ENCODE peak calls at places on chromosomes 3 and 15, in four cellular contexts. T is GM12878, L is K562, M is H1. B is an unnamed sample.

GRCh38 chr15:67558502-67558901 is 16.0 kb downstream of the MAP2K5 start:
- DNase-seq in T (no peak), L (no peak), M (peak), B (no peak)

GRCh38 chr3:133745981-133746721 is at the start of gene TF:
- DNase-seq in T (no peak), L (no peak), M (no peak), B (peak)

GRCh38 chr15:56040081-56041035 is 46.9 kb upstream of the NEDD4 start:
- DNase-seq in T (no peak), L (no peak), M (peak), B (peak)

GRCh38 chr3:48412375-48413001 is 17.4 kb downstream of the PLXNB1 start:
- DNase-seq in T (no peak), L (no peak), M (no peak), B (no peak)

GRCh38 chr3:39469945-39470344 is 2.5 kb downstream of the MOBP start:
- DNase-seq in T (no peak), L (no peak), M (no peak), B (no peak)

GRCh38 chr15:29934251-29934650 is 112.0 kb upstream of the TJP1 start:
- DNase-seq in T (no peak), L (no peak), M (no peak), B (no peak)

GRCh38 chr15:40049076-40049475 is 10.1 kb upstream of the SRP14 start:
- DNase-seq in T (no peak), L (no peak), M (no peak), B (no peak)

GRCh38 chr3:39531066-39531465 is 63.6 kb downstream of the MOBP start:
- DNase-seq in T (no peak), L (no peak), M (no peak), B (no peak)

GRCh38 chr3:126538966-126539365 is 15.0 kb downstream of the CHST13 start:
- DNase-seq in T (no peak), L (no peak), M (no peak), B (no peak)

GRCh38 chr15:75347222-75348033 is 589 bp downstream of the NEIL1 start:
- DNase-seq in T (no peak), L (peak), M (no peak), B (no peak)

GRCh38 chr3:183285828-183286457 is 32.9 kb downstream of the B3GNT5 start:
- DNase-seq in T (peak), L (no peak), M (no peak), B (peak)

GRCh38 chr3:83218383-83219200 is 1457.1 kb upstream of the GBE1 start:
- DNase-seq in T (no peak), L (no peak), M (no peak), B (no peak)

GRCh38 chr3:60746043-60746638 is 505.1 kb downstream of the FHIT start:
- DNase-seq in T (no peak), L (no peak), M (no peak), B (no peak)

GRCh38 chr3:66407281-66408218 is 93.3 kb downstream of the LRIG1 start:
- DNase-seq in T (no peak), L (peak), M (peak), B (peak)

GRCh38 chr15:66261056-66261455 is 7.5 kb upstream of the MEGF11 start:
- DNase-seq in T (no peak), L (no peak), M (no peak), B (no peak)

GRCh38 chr3:94225176-94225742 is 162.4 kb downstream of the NSUN3 start:
- DNase-seq in T (no peak), L (no peak), M (no peak), B (no peak)

GRCh38 chr15:74889390-74889881 is 406 bp upstream of the MPI start:
- DNase-seq in T (no peak), L (peak), M (no peak), B (no peak)

GRCh38 chr3:134357914-134358811 is 16.1 kb downstream of the AMOTL2 start:
- DNase-seq in T (no peak), L (peak), M (peak), B (peak)

GRCh38 chr3:157075693-157076420 is 84.1 kb downstream of the CCNL1 start:
- DNase-seq in T (no peak), L (no peak), M (no peak), B (no peak)

GRCh38 chr3:123656241-123656640 is 71.4 kb upstream of the HACD2 start:
- DNase-seq in T (no peak), L (no peak), M (no peak), B (no peak)

GRCh38 chr3:37712387-37712786 is 149.3 kb upstream of the CTDSPL start:
- DNase-seq in T (no peak), L (no peak), M (no peak), B (no peak)

GRCh38 chr3:27659279-27660021 is 62.7 kb downstream of the EOMES start:
- DNase-seq in T (no peak), L (peak), M (no peak), B (peak)

GRCh38 chr3:189272500-189273119 is 100.8 kb downstream of the TPRG1 start:
- DNase-seq in T (no peak), L (no peak), M (no peak), B (no peak)

GRCh38 chr15:42158941-42159340 is 2.5 kb upstream of the PLA2G4F start:
- DNase-seq in T (no peak), L (no peak), M (no peak), B (no peak)

GRCh38 chr15:42156266-42156922 is at the start of gene PLA2G4F:
- DNase-seq in T (no peak), L (no peak), M (no peak), B (no peak)

GRCh38 chr15:42155546-42156265 is 730 bp downstream of the PLA2G4F start:
- DNase-seq in T (no peak), L (peak), M (no peak), B (no peak)

GRCh38 chr15:42157981-42158765 is 1.7 kb upstream of the PLA2G4F start:
- DNase-seq in T (no peak), L (peak), M (no peak), B (no peak)

DNA sequence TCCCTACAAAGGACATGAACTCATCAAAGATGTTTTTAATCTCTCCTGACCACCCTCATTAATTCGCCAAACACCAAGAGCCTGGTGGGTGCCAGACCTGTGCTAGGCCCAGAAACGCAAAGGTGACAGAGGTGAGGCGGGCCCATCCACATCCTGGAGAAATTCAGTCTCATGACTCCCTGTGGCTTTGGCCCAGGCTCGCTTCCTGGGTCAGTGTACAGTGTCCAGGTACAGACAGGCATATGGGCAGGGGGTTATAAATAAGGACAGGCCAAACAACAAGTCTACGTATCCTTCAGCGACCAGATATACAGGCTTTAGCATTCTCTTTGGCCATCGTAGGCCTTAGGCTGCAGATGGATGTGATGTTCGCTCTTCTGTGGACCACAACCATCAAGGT is 945 bp upstream of the PLA2G4F start:
- DNase-seq in T (no peak), L (no peak), M (no peak), B (no peak)
- H3K27ac ChIP-seq in T (no peak), L (no peak), M (no peak), B (no peak)

GRCh38 chr3:71926242-71926560 is 141.3 kb upstream of the PROK2 start:
- DNase-seq in T (no peak), L (peak), M (peak), B (peak)
- TF ChIP-seq HDAC6 in T (no peak), L (no peak), M (no peak), B (no peak)

GRCh38 chr15:90686435-90687218 is 30.5 kb upstream of the BLM start:
- DNase-seq in T (peak), L (no peak), M (no peak), B (no peak)
- H3K27ac ChIP-seq in T (peak), L (peak), M (no peak), B (no peak)

GRCh38 chr3:194254032-194254431 is 97.1 kb downstream of the CPN2 start:
- DNase-seq in T (no peak), L (no peak), M (no peak), B (no peak)

GRCh38 chr3:194253270-194253669 is 97.9 kb downstream of the CPN2 start:
- DNase-seq in T (no peak), L (no peak), M (no peak), B (no peak)

GRCh38 chr3:194256040-194256945 is 94.8 kb downstream of the CPN2 start:
- DNase-seq in T (no peak), L (peak), M (no peak), B (no peak)

GRCh38 chr3:194257030-194257657 is 94.0 kb downstream of the CPN2 start:
- DNase-seq in T (no peak), L (peak), M (no peak), B (no peak)

DNA sequence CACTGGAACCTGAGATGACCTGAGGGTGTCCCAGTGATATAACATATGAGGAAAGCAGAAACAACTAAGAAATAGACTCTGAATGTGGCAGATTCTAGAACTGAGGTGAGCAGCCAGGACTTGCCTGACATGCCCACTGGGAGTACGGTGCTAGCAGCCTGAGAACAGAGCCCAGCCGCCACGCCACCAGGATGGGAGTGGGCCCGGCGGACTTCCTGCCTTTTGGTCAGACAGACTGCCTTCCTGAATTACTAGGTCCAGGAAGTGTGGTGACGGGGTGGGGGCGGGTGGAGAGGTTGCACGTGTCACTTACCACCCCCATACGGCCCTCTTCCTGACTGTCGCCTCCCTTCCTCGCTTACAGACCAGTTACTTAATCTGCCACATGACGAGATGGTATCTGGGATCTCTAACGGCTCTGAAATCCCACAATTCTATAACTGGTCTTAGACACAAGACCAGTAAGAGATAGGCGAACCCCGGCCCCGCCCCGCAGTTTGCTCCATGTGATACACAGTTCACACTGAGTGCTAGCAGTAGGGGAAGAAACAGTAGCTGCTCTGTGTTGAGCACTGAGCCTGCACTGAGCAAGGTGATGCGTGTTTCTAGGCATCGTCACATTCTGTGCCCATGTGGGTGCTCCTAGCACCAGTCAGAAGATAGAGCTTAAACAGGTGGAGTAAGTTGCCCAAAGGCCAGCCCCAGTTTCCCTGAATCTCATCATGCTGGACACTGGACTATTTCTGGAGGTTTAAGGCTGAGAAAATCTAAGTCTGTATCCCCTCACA is 95.7 kb downstream of the CPN2 start:
- DNase-seq in T (peak), L (peak), M (no peak), B (peak)
- TF ChIP-seq HDAC6 in T (no peak), L (no peak), M (no peak), B (no peak)

GRCh38 chr3:185874119-185874518 is 49.3 kb upstream of the IGF2BP2 start:
- DNase-seq in T (no peak), L (no peak), M (no peak), B (no peak)
- H3K27ac ChIP-seq in T (no peak), L (no peak), M (no peak), B (no peak)

DNA sequence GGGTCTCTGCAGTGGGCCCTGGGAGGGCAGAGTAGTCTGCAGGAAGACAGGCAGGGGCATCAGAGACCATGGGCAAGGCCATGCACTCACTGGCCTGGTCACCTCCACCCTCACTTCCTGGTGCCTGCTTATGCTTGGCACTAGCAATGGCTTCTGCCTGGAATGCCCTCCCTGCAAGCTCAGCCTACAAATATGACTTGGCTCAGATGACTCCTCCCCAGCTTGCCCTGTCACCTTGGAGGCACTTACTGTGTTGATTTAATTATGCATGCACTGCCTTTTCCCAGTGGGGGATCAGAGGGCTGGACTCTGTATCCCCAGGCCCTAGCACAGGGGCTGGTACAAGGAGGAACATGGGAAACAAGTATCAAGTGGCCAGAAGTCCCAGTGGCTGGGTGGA is 7.8 kb downstream of the C3orf18 start:
- DNase-seq in T (no peak), L (no peak), M (no peak), B (no peak)
- TF ChIP-seq HDAC6 in T (no peak), L (no peak), M (no peak), B (no peak)

DNA sequence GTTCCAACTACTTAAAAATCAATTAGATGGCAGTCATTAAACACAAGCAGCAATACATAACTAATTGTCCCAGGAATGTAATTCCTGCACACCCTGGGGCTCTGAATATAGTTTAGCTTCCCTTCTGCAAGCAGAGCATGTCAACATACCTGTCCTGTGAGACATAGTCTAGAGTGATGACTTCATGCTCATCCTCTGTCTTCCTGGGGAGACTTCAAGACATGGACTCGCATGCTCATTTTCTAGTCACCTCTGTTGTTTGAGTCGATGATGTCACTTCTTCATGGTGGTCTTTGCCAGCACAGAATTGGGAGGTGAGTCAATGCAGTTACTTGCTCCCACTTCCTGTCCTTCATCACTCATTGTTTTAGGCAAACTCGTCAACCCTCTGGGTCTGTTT is 15.8 kb downstream of the C3orf52 start:
- DNase-seq in T (no peak), L (no peak), M (no peak), B (no peak)
- H3K27ac ChIP-seq in T (no peak), L (no peak), M (no peak), B (no peak)

B was measured in HepG2.